ENCODE peak calls at places on chromosomes 12 and 14, in five cellular contexts. J, I, D, F and S are unnamed samples.

GRCh38 chr14:77296906-77297305 is 23.8 kb downstream of the POMT2 start:
- DNase-seq in D (no peak), I (no peak), J (no peak), F (no peak), S (no peak)

GRCh38 chr12:85422766-85423165 is 142.7 kb downstream of the ALX1 start:
- DNase-seq in I (no peak), J (no peak), D (no peak), F (no peak), S (no peak)

GRCh38 chr12:116813271-116814041 is 67.8 kb downstream of the HRK start:
- DNase-seq in F (no peak), D (no peak), I (no peak), J (no peak), S (no peak)

GRCh38 chr12:128637616-128638606 is 185.8 kb downstream of the SLC15A4 start:
- DNase-seq in J (no peak), D (no peak), F (no peak), I (no peak), S (no peak)

GRCh38 chr12:104460041-104460757 is 3.5 kb downstream of the CHST11 start:
- DNase-seq in J (no peak), I (no peak), D (no peak), F (no peak), S (no peak)

GRCh38 chr12:49298160-49298559 is 3.2 kb downstream of the PRPH start:
- DNase-seq in J (no peak), I (no peak), D (no peak), F (no peak), S (no peak)

GRCh38 chr12:54028324-54029201 is at the start of gene HOXC6:
- DNase-seq in J (no peak), I (peak), F (peak), D (no peak), S (no peak)

GRCh38 chr14:58878740-58879139 is 241.0 kb downstream of the DACT1 start:
- DNase-seq in I (no peak), F (no peak), D (no peak), J (no peak), S (no peak)

GRCh38 chr14:69658664-69659261 is 47.4 kb downstream of the SUSD6 start:
- DNase-seq in J (no peak), I (peak), D (peak), F (no peak), S (peak)
- H3K4me3 ChIP-seq in J (no peak), I (no peak), D (no peak), F (no peak), S (peak)

DNA sequence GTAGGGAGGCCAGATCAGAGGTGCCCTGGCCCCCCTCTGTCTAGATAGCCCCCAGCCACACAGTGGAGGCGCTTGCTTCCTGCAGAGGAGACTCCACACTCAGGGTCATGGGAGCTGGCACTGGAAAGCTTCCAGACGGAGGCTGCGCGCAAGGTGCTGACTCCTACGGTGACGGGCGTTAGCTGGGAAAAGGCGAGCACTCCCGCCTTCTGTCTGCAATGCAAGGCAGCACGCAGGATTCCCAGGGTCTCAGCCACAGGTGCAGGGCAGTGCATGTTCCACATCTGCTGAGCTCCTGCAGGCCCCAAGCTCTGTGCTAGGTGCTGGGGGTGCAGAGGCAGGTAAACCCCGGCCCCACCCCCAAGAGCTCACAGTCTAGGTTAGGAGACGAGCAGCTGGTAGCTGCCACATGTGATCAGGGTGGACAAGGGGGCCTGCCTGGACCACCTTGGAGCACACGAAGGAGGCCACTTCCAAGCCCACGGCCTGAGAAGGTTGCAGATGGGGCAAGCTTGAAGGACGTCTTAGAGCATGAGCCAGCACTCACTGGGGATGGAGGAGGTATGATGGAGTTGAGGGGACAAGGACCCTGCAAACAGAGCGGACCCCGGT is 310.9 kb upstream of the DIO3 start:
- DNase-seq in I (no peak), F (no peak), D (no peak), J (peak), S (no peak)
- H3K4me3 ChIP-seq in I (no peak), F (no peak), D (no peak), J (no peak), S (no peak)

DNA sequence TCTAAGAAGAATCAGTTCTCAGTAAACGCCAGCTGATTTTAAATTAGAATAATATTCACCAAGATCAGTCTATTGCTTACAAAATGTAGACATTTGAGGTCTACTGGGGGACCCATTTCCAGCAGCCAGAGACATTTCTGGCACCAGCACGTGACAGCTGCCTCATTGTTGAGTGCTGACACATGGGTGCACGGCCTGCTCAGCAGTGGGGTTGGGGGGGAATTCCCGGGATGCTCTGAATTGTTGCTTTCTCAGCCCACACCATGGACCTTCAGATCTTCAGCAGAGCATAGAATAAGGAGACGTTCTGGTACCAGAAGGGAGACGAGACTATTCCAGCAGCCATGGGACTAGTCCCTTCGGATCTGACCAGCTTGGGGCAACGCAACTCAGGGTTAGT is 18.3 kb downstream of the PLEKHG7 start:
- DNase-seq in D (no peak), F (no peak), J (no peak), I (peak), S (no peak)
- H3K4me3 ChIP-seq in D (no peak), F (no peak), J (no peak), I (no peak), S (no peak)

GRCh38 chr12:68612245-68612644 is 1.5 kb downstream of the RAP1B start:
- DNase-seq in J (no peak), D (peak), I (peak), F (no peak), S (no peak)

GRCh38 chr12:68612675-68613074 is 2.0 kb downstream of the RAP1B start:
- DNase-seq in F (no peak), I (no peak), J (no peak), D (no peak), S (no peak)

GRCh38 chr12:68614772-68615171 is 4.1 kb downstream of the RAP1B start:
- DNase-seq in F (no peak), J (no peak), D (no peak), I (no peak), S (no peak)

GRCh38 chr12:68613209-68613904 is 2.7 kb downstream of the RAP1B start:
- DNase-seq in D (no peak), F (no peak), I (no peak), J (no peak), S (no peak)

DNA sequence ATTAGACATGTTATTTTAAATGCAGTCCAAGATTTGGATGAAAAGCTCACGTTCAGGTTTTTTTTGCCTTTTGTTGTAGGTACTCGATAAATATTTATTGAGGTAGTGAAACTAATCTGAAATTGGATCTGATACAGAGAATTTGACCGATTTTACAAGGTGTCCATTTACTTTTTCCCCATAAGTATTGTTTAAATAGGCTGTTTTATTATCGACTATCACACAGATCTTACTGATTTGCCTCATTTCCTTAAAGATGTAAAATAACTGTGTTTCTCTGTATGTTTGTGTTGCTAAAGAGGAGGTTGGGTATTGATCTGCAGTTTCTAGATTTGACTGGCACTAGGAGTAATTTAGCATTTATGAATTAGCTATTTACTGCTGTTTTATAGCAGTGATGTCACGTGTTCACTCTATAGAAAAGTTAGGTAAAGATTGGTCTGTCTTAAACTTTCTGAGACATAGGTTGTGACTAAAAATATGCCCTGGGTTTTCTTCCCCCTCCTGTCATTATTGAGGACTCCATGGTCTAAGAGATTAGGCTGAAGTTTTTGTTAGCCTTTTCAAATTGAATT is 3.5 kb downstream of the RAP1B start:
- DNase-seq in I (no peak), J (no peak), D (no peak), F (no peak), S (no peak)
- H3K4me3 ChIP-seq in I (no peak), J (peak), D (no peak), F (peak), S (no peak)

DNA sequence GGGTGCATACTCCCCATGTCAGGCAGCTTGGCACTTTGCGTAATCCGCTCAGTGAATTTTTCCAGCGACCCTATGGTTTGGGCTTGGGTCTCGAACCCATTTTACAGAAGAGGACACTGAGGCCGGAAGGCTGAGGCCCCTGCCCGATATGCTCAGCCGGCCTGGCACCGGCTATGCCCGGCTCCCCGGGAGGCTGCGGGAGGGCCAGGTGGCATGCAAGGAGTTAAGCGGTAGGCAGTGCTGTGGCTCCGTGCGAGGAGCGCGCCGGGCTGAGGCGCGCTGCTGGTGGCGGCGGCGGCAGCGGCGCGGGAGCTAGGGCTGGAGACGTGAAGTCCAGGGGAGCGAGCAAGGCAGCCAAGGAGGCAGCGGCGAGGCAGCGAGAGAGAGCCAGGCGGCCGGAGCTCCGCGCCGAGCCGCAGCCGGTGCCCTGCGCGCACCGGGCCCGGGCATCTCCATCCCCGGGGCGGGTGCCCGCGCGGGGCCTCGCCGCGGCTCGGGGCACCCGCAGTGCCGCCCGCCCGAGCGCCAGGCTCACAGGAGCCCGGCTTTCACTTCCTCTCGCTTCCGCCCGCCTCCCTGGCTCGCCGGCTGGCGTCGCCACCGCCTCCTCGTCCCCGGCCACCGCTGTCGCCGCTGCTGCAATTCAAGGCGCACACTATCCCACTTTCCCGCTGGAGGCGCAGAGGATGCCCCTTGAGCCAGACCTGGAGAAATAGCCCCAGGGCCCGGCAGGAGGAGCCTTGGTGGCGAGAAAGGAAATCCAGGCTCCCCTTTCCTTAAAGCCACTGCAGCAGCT is at the start of gene WSCD2:
- DNase-seq in D (peak), I (peak), J (peak), F (peak), S (peak)
- H3K4me3 ChIP-seq in D (no peak), I (no peak), J (peak), F (peak), S (peak)

DNA sequence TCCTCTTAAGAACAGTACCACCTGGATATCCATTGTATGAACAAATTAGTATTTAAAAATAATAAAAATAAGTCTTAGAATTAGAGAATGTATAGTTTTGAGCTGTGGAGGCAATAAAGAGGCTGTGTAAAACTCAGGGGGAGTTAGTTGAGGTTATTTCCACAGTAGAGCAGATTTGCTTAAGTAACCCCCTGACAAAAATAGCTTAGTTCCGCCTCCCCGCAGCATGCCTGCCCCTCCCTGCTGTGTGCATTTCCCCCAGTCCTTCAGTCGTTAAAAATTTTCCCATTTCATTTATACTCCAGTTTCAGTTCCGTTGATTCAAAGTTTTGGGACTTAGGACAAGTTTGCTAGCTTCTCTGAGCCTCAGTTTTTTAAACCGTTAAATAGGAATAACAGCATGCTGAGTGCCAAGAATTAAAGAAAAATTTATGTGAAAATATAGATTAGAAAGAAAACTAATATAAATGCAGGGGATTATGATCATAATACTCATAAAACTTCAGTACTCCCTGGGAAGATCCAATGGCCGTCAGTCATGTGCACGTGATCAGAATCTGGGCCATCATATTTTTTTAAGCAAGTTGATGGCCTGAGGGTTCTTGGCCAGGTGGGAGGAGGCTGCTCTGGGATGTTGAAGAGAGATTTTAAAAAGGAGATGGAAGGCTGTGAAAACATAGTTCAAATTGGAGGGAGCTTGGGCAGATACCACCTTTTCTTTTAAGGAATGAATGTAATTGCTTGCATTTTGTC is 14.5 kb upstream of the SLC38A2 start:
- DNase-seq in J (no peak), F (peak), I (peak), D (peak), S (no peak)
- H3K4me3 ChIP-seq in J (no peak), F (peak), I (no peak), D (peak), S (no peak)

DNA sequence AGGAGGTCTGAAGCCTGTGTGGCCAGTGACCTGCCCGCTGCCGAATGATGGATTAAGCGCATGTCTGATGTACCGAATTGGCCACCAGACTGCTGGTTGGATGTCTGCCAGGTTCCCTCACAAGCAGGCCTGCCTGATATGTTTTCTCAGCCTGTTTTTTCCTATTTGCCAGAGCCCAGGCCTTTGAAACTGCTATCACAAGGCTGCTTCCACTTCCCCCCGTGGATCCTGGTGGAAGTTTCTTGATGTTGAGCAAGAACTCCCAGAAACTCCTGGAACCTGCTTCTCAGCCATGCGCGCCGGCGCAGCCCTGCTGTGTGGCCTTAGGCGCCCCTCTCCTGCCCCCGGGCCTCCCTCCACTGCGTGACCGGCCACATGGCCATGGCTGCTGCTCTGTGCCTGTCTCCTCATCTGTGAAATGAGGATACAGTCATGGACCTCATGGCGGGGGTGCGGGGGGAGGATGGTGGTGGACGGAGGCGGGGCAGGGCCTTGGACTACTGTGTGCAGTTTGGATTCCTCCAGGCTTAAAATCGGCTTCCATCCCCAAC is 56.6 kb downstream of the CALM1 start:
- DNase-seq in J (peak), D (peak), I (peak), F (no peak), S (no peak)
- H3K4me3 ChIP-seq in J (no peak), D (no peak), I (no peak), F (no peak), S (no peak)

GRCh38 chr12:102730996-102731395 is 186.0 kb downstream of the PAH start:
- DNase-seq in D (no peak), J (no peak), I (no peak), F (no peak), S (no peak)

GRCh38 chr12:102736328-102736727 is 180.7 kb downstream of the PAH start:
- DNase-seq in F (no peak), D (no peak), I (no peak), J (no peak), S (no peak)

GRCh38 chr12:102740157-102741032 is 176.6 kb downstream of the PAH start:
- DNase-seq in I (peak), F (no peak), J (no peak), D (peak), S (peak)

GRCh38 chr12:102735104-102735503 is 181.9 kb downstream of the PAH start:
- DNase-seq in I (no peak), D (no peak), F (no peak), J (no peak), S (no peak)
- H3K4me3 ChIP-seq in I (no peak), D (no peak), F (no peak), J (no peak), S (no peak)

GRCh38 chr12:46387697-46388096 is 15.1 kb upstream of the SLC38A2 start:
- DNase-seq in J (no peak), D (no peak), F (no peak), I (no peak), S (no peak)
- H3K4me3 ChIP-seq in J (no peak), D (no peak), F (peak), I (no peak), S (no peak)

DNA sequence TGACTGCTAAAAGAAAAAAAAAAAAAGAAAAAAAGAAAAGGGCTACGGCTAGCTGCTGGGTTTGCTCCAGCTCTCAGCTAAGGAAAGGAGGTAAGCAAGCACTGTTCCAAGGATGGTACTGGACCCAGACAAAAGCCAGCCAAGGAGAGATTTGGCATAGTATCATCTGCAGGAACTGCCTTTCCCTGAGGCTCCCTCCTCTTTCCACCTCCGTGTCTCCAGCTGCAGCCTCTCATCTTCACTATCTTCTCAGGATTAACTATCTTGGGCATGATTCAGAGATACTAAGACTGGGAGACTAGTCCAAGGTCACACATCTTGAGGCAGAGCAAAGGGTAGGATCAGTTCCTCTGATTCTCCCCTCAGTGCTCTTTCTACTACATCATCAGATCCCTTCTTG is 6.0 kb downstream of the KITLG start:
- DNase-seq in D (no peak), F (no peak), J (no peak), I (no peak), S (no peak)
- H3K4me3 ChIP-seq in D (no peak), F (peak), J (peak), I (no peak), S (no peak)